ENCODE peak calls at places on chromosomes 7 and 10, in eight cellular contexts. F, C, J, G, L, E, S and B are unnamed samples.

GRCh38 chr10:133358162-133358919 is 522 bp upstream of the FUOM start:
- DNase-seq in F (no peak), C (no peak), J (no peak), G (no peak), L (no peak), E (no peak), S (no peak), B (no peak)

GRCh38 chr10:88108115-88108610 is 244.7 kb downstream of the PTEN start:
- DNase-seq in F (no peak), C (no peak), J (no peak), G (no peak), L (no peak), E (no peak), S (peak; percentile 21), B (no peak)

GRCh38 chr7:4916115-4916514 is 32.6 kb upstream of the RADIL start:
- DNase-seq in F (no peak), C (no peak), J (no peak), G (no peak), L (no peak), E (no peak), S (no peak), B (no peak)

GRCh38 chr7:38881947-38882684 is 26.9 kb downstream of the VPS41 start:
- DNase-seq in F (no peak), C (no peak), J (no peak), G (no peak), L (no peak), E (no peak), S (no peak), B (peak; percentile 50)

GRCh38 chr7:46786221-46786951 is 795.5 kb downstream of the TNS3 start:
- DNase-seq in F (no peak), C (no peak), J (no peak), G (no peak), L (no peak), E (peak; percentile 43), S (no peak), B (no peak)

GRCh38 chr10:71040326-71040725 is 152.0 kb upstream of the PCBD1 start:
- DNase-seq in F (no peak), C (no peak), J (no peak), G (no peak), L (no peak), E (no peak), S (no peak), B (no peak)

GRCh38 chr7:156626220-156626895 is 14.2 kb upstream of the RNF32 start:
- DNase-seq in F (no peak), C (no peak), J (no peak), G (no peak), L (no peak), E (no peak), S (no peak), B (no peak)

GRCh38 chr7:28142650-28143049 is 37.9 kb downstream of the JAZF1 start:
- DNase-seq in F (no peak), C (no peak), J (no peak), G (no peak), L (no peak), E (no peak), S (no peak), B (peak; percentile 25)

GRCh38 chr10:109922353-109922975 is 847 bp downstream of the XPNPEP1 start:
- DNase-seq in F (no peak), C (no peak), J (peak; percentile 10), G (no peak), L (no peak), E (no peak), S (no peak), B (peak; percentile 53)

GRCh38 chr10:132520147-132520811 is 17.3 kb upstream of the INPP5A start:
- DNase-seq in F (no peak), C (no peak), J (no peak), G (peak; percentile 56), L (peak; percentile 47), E (peak; percentile 57), S (no peak), B (no peak)

GRCh38 chr7:104926905-104927454 is 87.0 kb upstream of the KMT2E start:
- DNase-seq in F (no peak), C (no peak), J (no peak), G (no peak), L (no peak), E (no peak), S (no peak), B (no peak)

GRCh38 chr10:93309062-93309461 is 173.1 kb downstream of the MYOF start:
- DNase-seq in F (peak; percentile 53), C (no peak), J (no peak), G (no peak), L (no peak), E (peak; percentile 22), S (no peak), B (no peak)

GRCh38 chr10:99341248-99341647 is 12.1 kb downstream of the CNNM1 start:
- DNase-seq in F (no peak), C (no peak), J (no peak), G (no peak), L (no peak), E (no peak), S (no peak), B (no peak)

GRCh38 chr7:45609180-45609579 is 35.0 kb downstream of the ADCY1 start:
- DNase-seq in F (no peak), C (no peak), J (no peak), G (no peak), L (no peak), E (no peak), S (no peak), B (no peak)

GRCh38 chr10:3682745-3683144 is 102.3 kb downstream of the KLF6 start:
- DNase-seq in F (no peak), C (no peak), J (no peak), G (no peak), L (no peak), E (no peak), S (no peak), B (no peak)

GRCh38 chr10:125774144-125774543 is 1.5 kb downstream of the MMP21 start:
- DNase-seq in F (no peak), C (no peak), J (no peak), G (no peak), L (no peak), E (no peak), S (no peak), B (no peak)

GRCh38 chr10:52573347-52573746 is 199.2 kb downstream of the MBL2 start:
- DNase-seq in F (no peak), C (no peak), J (no peak), G (peak; percentile 18), L (no peak), E (no peak), S (no peak), B (no peak)

GRCh38 chr7:37208528-37208927 is 240.1 kb downstream of the ELMO1 start:
- DNase-seq in F (peak; percentile 32), C (no peak), J (peak; percentile 73), G (no peak), L (no peak), E (peak; percentile 62), S (peak; percentile 43), B (peak; percentile 67)
- TF ChIP-seq POLR2A in F (no peak), C (no peak), J (no peak), G (no peak), L (no peak), E (no peak), S (no peak), B (no peak)

DNA sequence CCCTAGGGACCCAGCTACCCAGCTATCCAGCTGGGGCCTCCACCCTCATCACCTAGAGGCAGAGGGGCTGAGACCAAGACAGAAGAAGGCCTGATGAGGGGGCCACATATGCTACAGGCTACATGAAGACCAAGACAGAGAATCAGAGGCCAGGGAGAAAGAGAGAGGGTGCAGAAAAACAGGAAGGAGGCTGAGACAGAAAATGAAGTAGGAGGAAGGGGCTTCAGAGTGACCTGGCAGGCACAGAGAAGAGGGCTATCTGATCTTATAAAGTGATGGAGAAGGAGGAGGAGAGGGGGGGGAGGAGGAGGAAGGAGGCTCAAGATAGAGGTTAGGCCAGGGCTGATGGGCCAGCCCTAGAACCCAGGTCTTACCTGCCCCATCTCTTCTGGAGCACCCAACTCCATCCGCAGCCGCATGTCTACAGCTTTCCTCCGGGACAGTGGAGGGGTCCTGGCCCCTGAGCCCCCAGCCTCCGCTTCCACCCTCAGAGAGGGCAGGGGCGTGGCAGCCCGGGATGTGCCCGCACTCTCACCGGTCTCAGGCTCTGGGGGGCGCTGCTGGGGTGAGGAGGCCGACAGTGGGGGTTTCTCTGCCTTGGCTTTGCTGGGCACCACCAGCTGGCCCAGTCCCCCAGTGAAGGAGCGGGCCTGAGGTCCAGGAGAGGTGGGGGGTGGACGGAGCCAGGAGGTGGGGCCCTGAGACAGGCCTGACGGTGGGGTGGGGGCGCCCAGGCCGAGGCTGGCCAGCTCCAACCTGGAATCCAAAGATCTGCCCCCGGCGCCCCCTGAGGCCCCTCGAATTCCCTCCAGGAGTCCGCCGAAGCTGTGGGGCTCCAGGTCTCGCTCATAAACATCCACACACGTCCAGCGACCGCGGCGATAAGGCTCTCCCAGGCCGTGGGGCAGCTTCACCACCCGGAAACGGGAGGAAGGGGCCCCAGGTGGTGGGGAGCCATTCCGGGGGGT is 1.8 kb downstream of the TSC22D4 start:
- DNase-seq in F (no peak), C (no peak), J (peak; percentile 35), G (no peak), L (no peak), E (no peak), S (no peak), B (peak; percentile 65)
- TF ChIP-seq POLR2A in F (no peak), C (no peak), J (no peak), G (no peak), L (no peak), E (no peak), S (no peak), B (no peak)

DNA sequence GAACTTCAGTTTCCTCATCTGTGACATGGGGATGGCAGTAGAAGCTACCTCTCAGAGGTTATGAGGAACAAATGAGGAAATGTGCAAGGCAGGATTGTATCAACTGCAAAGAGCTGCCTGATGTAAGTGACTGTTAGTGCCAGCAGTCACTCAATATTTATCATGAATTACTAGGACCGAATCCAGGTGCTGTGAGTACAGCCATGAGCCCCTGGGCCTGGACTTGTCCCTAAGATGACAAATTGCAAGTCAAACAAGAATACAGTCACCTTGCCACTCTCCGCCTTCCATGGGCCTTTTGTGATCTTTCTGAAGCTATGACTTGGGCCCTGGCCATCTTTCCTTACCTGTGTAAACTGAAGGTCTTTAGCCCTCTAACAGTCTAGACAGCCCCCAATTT is 27.7 kb upstream of the TLX1 start:
- DNase-seq in F (no peak), C (no peak), J (no peak), G (no peak), L (no peak), E (no peak), S (no peak), B (no peak)
- TF ChIP-seq POLR2A in F (no peak), C (no peak), J (no peak), G (no peak), L (no peak), E (no peak), S (no peak), B (no peak)

GRCh38 chr10:48285710-48286109 is 11.2 kb upstream of the FRMPD2 start:
- DNase-seq in F (no peak), C (no peak), J (no peak), G (no peak), L (no peak), E (no peak), S (no peak), B (no peak)

GRCh38 chr10:48279081-48279751 is 4.7 kb upstream of the FRMPD2 start:
- DNase-seq in F (no peak), C (no peak), J (no peak), G (no peak), L (no peak), E (no peak), S (no peak), B (no peak)

GRCh38 chr10:48286356-48286755 is 11.9 kb upstream of the FRMPD2 start:
- DNase-seq in F (no peak), C (no peak), J (no peak), G (no peak), L (no peak), E (no peak), S (no peak), B (no peak)

GRCh38 chr10:48284002-48284546 is 9.6 kb upstream of the FRMPD2 start:
- DNase-seq in F (no peak), C (no peak), J (no peak), G (no peak), L (no peak), E (no peak), S (no peak), B (no peak)

GRCh38 chr10:48282829-48283228 is 8.3 kb upstream of the FRMPD2 start:
- DNase-seq in F (no peak), C (no peak), J (no peak), G (no peak), L (no peak), E (no peak), S (no peak), B (no peak)
- TF ChIP-seq POLR2A in F (no peak), C (peak; percentile 56), J (no peak), G (no peak), L (no peak), E (no peak), S (no peak), B (no peak)